ENCODE peak calls at places on chromosome 14, in nine cellular contexts. W is HT-29, C is NCI-H1417, U is Panc1, N is fibroblast of pulmonary artery, H is HEK293T, S is dermis microvascular lymphatic vessel endothelial cell, L is kidney tubule cell, D is H54. E is an unnamed sample.
A peak's percentile ranks its signal among the peaks of the same experiment; 100 is the strongest.

GRCh38 chr14:98234208-98234607 is 1037.8 kb downstream of the BCL11B start:
- DNase-seq in S (no peak), N (no peak), C (no peak), L (peak; percentile 74), U (no peak), D (no peak), W (no peak), H (no peak), E (no peak)

GRCh38 chr14:54651649-54652048 is 84.7 kb downstream of the SAMD4A start:
- DNase-seq in C (no peak), H (no peak), W (no peak), U (no peak), D (no peak), N (peak; percentile 63), S (no peak), L (no peak), E (peak; percentile 73)

GRCh38 chr14:89017417-89017816 is 193.0 kb downstream of the TTC8 start:
- DNase-seq in C (no peak), H (no peak), S (no peak), D (no peak), L (no peak), W (no peak), N (no peak), U (no peak), E (no peak)

GRCh38 chr14:104158827-104159798 is 20.7 kb downstream of the KIF26A start:
- DNase-seq in L (no peak), N (no peak), U (no peak), S (no peak), D (no peak), H (no peak), C (peak; percentile 23), W (no peak), E (no peak)

GRCh38 chr14:23042162-23042965 is at the start of gene PSMB11:
- DNase-seq in N (no peak), U (no peak), S (no peak), C (no peak), D (no peak), L (no peak), H (no peak), W (no peak), E (no peak)

GRCh38 chr14:52015411-52016030 is 26.2 kb downstream of the RTRAF start:
- DNase-seq in L (peak; percentile 21), U (no peak), W (peak; percentile 16), H (peak; percentile 23), S (no peak), D (no peak), N (no peak), C (peak; percentile 14), E (no peak)

GRCh38 chr14:71721791-71722190 is 210.4 kb upstream of the RGS6 start:
- DNase-seq in H (no peak), N (no peak), S (no peak), C (no peak), U (no peak), L (no peak), W (no peak), D (no peak), E (no peak)

GRCh38 chr14:104316121-104316722 is 177.8 kb downstream of the KIF26A start:
- DNase-seq in C (peak; percentile 75), L (no peak), D (no peak), W (no peak), S (no peak), H (no peak), N (no peak), U (no peak), E (no peak)

GRCh38 chr14:104434214-104435076 is 145.1 kb upstream of the C14orf180 start:
- DNase-seq in L (no peak), C (peak; percentile 38), H (no peak), N (no peak), U (no peak), S (no peak), W (no peak), D (no peak), E (no peak)

GRCh38 chr14:69133206-69134125 is 19.5 kb downstream of the DCAF5 start:
- DNase-seq in H (peak; percentile 19), W (no peak), L (peak; percentile 58), S (no peak), U (no peak), C (no peak), N (peak; percentile 84), D (no peak), E (no peak)

GRCh38 chr14:53355581-53356112 is 202.5 kb upstream of the DDHD1 start:
- DNase-seq in H (peak; percentile 46), N (peak; percentile 50), D (peak; percentile 35), C (peak; percentile 68), U (no peak), L (peak; percentile 48), S (no peak), W (no peak), E (no peak)

GRCh38 chr14:97306785-97307246 is 509.6 kb downstream of the VRK1 start:
- DNase-seq in C (no peak), D (no peak), U (no peak), H (no peak), S (no peak), W (no peak), L (peak; percentile 24), N (no peak), E (no peak)

GRCh38 chr14:106185837-106186233 is 659.5 kb downstream of the TMEM121 start:
- DNase-seq in U (no peak), L (no peak), S (no peak), N (no peak), H (no peak), D (no peak), C (no peak), W (no peak), E (no peak)

GRCh38 chr14:48536318-48536717 is 860.9 kb upstream of the MDGA2 start:
- DNase-seq in D (no peak), U (no peak), L (no peak), S (no peak), N (no peak), W (peak; percentile 5), H (peak; percentile 6), C (no peak), E (no peak)

GRCh38 chr14:38749936-38750335 is 353.1 kb downstream of the SEC23A start:
- DNase-seq in S (no peak), D (no peak), H (no peak), C (no peak), L (no peak), U (no peak), W (no peak), N (no peak), E (no peak)